ENCODE peak calls at places on chromosomes 12 and 14, in five cellular contexts. Z is IMR-90, J is heart left ventricle, B is stomach, Q is body of pancreas. M is an unnamed sample.
A peak's percentile ranks its signal among the peaks of the same experiment; 100 is the strongest.

GRCh38 chr14:67151082-67151666 is 38.1 kb upstream of the GARIN2 start:
- DNase-seq in J (no peak), Q (no peak), B (no peak), Z (no peak), M (no peak)

GRCh38 chr14:23883684-23884540 is 69.7 kb upstream of the DHRS4 start:
- DNase-seq in Q (no peak), Z (no peak), J (no peak), B (peak; percentile 32), M (no peak)

GRCh38 chr12:57521475-57522018 is 1.1 kb upstream of the MBD6 start:
- DNase-seq in Q (peak; percentile 57), J (peak; percentile 55), Z (peak; percentile 61), B (peak; percentile 48), M (peak; percentile 44)

GRCh38 chr14:97380539-97380941 is 583.4 kb downstream of the VRK1 start:
- DNase-seq in J (no peak), Q (no peak), Z (no peak), B (no peak), M (no peak)

GRCh38 chr12:30415777-30416176 is 279.9 kb downstream of the IPO8 start:
- DNase-seq in B (no peak), J (no peak), Z (no peak), Q (no peak), M (no peak)

GRCh38 chr12:115771065-115771464 is 506.4 kb downstream of the MED13L start:
- DNase-seq in Q (no peak), B (no peak), Z (no peak), J (no peak), M (no peak)

GRCh38 chr14:99159341-99160340 is 112.4 kb downstream of the BCL11B start:
- DNase-seq in B (peak; percentile 17), Z (no peak), Q (no peak), J (no peak), M (peak; percentile 36)

GRCh38 chr14:62185078-62185477 is 422.9 kb downstream of the SNAPC1 start:
- DNase-seq in B (no peak), Z (peak; percentile 18), Q (no peak), J (no peak), M (no peak)

GRCh38 chr12:62642509-62642908 is 175.9 kb downstream of the MON2 start:
- DNase-seq in B (no peak), Z (no peak), J (no peak), Q (no peak), M (no peak)

GRCh38 chr14:58071341-58071740 is 80.7 kb downstream of the ARMH4 start:
- DNase-seq in Z (no peak), Q (no peak), B (no peak), J (no peak), M (no peak)

GRCh38 chr12:11812558-11813421 is 163.3 kb downstream of the ETV6 start:
- DNase-seq in Z (peak; percentile 27), B (no peak), J (peak; percentile 65), Q (no peak), M (peak; percentile 55)

GRCh38 chr12:1845010-1845409 is 24.6 kb downstream of the LRTM2 start:
- DNase-seq in B (no peak), J (no peak), Z (no peak), Q (no peak), M (no peak)

GRCh38 chr12:50927766-50928224 is 24.5 kb upstream of the HIGD1C start:
- DNase-seq in Q (no peak), J (no peak), Z (no peak), B (no peak), M (no peak)

GRCh38 chr14:103530390-103530789 is 1.4 kb downstream of the TRMT61A start:
- DNase-seq in Z (peak; percentile 13), J (no peak), Q (no peak), B (no peak), M (no peak)

GRCh38 chr14:59278111-59278510 is 89.6 kb downstream of the DAAM1 start:
- DNase-seq in Q (no peak), B (no peak), J (no peak), Z (peak; percentile 94), M (no peak)

GRCh38 chr12:1811948-1812291 is 8.4 kb upstream of the LRTM2 start:
- DNase-seq in J (no peak), Q (no peak), Z (no peak), B (no peak), M (no peak)

GRCh38 chr12:1835178-1836131 is 15.1 kb downstream of the LRTM2 start:
- DNase-seq in B (no peak), Q (no peak), J (no peak), Z (no peak), M (no peak)

GRCh38 chr14:89317051-89317691 is 99.9 kb downstream of the FOXN3 start:
- DNase-seq in Q (no peak), Z (no peak), J (no peak), B (no peak), M (no peak)

GRCh38 chr12:71755146-71755892 is 656 bp downstream of the RAB21 start:
- DNase-seq in B (peak; percentile 46), Q (peak; percentile 42), Z (peak; percentile 73), J (no peak), M (peak; percentile 67)

GRCh38 chr12:27787559-27787958 is 7.5 kb upstream of the MANSC4 start:
- DNase-seq in Q (no peak), B (no peak), J (no peak), Z (peak; percentile 86), M (no peak)

GRCh38 chr14:48563465-48563864 is 888.1 kb upstream of the MDGA2 start:
- DNase-seq in Q (no peak), J (no peak), Z (peak; percentile 22), B (no peak), M (no peak)

GRCh38 chr12:50537538-50537919 is 32.7 kb downstream of the DIP2B start:
- DNase-seq in Q (no peak), B (no peak), Z (peak; percentile 85), J (no peak), M (no peak)

GRCh38 chr12:96249196-96250118 is 55.3 kb downstream of the ELK3 start:
- DNase-seq in Q (no peak), B (no peak), Z (peak; percentile 69), J (peak; percentile 73), M (no peak)

GRCh38 chr12:91778938-91779400 is 366.7 kb downstream of the BTG1 start:
- DNase-seq in J (no peak), Q (peak; percentile 10), B (peak; percentile 26), Z (peak; percentile 88), M (peak; percentile 79)

GRCh38 chr14:60067911-60068310 is 23.8 kb upstream of the PCNX4 start:
- DNase-seq in B (no peak), Z (no peak), Q (no peak), J (no peak), M (no peak)

GRCh38 chr12:78392918-78393317 is 471.7 kb upstream of the SYT1 start:
- DNase-seq in Q (no peak), J (no peak), Z (peak; percentile 30), B (no peak), M (no peak)

GRCh38 chr14:101470266-101470665 is 91.0 kb upstream of the DIO3 start:
- DNase-seq in Q (no peak), B (peak; percentile 14), J (no peak), Z (no peak), M (no peak)

GRCh38 chr14:52596861-52597260 is 44.2 kb downstream of the GPR137C start:
- DNase-seq in Q (no peak), J (no peak), B (no peak), Z (peak; percentile 1), M (no peak)

GRCh38 chr14:24368562-24369252 is 723 bp downstream of the NFATC4 start:
- DNase-seq in B (no peak), J (peak; percentile 49), Q (peak; percentile 46), Z (peak; percentile 74), M (no peak)

GRCh38 chr14:96268426-96269358 is 12.7 kb downstream of the BDKRB1 start:
- DNase-seq in J (no peak), Q (peak; percentile 65), Z (peak; percentile 99), B (no peak), M (no peak)

GRCh38 chr14:28773917-28774691 is 7.5 kb downstream of the FOXG1 start:
- DNase-seq in Q (no peak), Z (peak; percentile 30), J (no peak), B (no peak), M (no peak)

GRCh38 chr14:64696355-64696844 is 7.8 kb upstream of the PLEKHG3 start:
- DNase-seq in B (no peak), J (no peak), Z (no peak), Q (peak; percentile 19), M (no peak)

GRCh38 chr14:100762089-100762515 is 35.4 kb downstream of the DLK1 start:
- DNase-seq in B (no peak), Q (no peak), Z (peak; percentile 44), J (no peak), M (no peak)

GRCh38 chr14:23076785-23077408 is 18.0 kb downstream of the ACIN1 start:
- DNase-seq in Z (peak; percentile 47), J (no peak), B (no peak), Q (no peak), M (no peak)

GRCh38 chr12:108234155-108234554 is 105.0 kb downstream of the CMKLR1 start:
- DNase-seq in B (no peak), J (peak; percentile 26), Q (no peak), Z (no peak), M (no peak)

GRCh38 chr14:87461704-87462103 is 531.3 kb downstream of the GALC start:
- DNase-seq in J (no peak), Q (no peak), B (no peak), Z (no peak), M (no peak)
- H3K4me1 ChIP-seq in J (no peaks in the 10 kb centered on the region), Q (no peaks in the 10 kb centered on the region), B (no peaks in the 10 kb centered on the region), Z (no peaks in the 10 kb centered on the region), M (no peaks in the 10 kb centered on the region)

GRCh38 chr12:53956914-53957536 is 2.3 kb downstream of the HOXC12 start:
- DNase-seq in B (no peak), Q (no peak), J (no peak), Z (no peak), M (no peak)
- H3K27me3 ChIP-seq in B (peaks cover 100% of the 10 kb centered on the region), Q (peaks cover 82% of the 10 kb centered on the region), J (peaks cover 95% of the 10 kb centered on the region), Z (peaks cover 96% of the 10 kb centered on the region), M (no peaks in the 10 kb centered on the region)

GRCh38 chr14:35342160-35343010 is 50.2 kb downstream of the PSMA6 start:
- DNase-seq in B (peak; percentile 65), Z (peak; percentile 62), Q (peak; percentile 79), J (peak; percentile 61), M (no peak)
- TF ChIP-seq POLR2A in B (no peak), Z (no peak), Q (no peak), J (no peak), M (no peak)

GRCh38 chr12:132404435-132404855 is 75.1 kb upstream of the GALNT9 start:
- DNase-seq in Z (no peak), B (no peak), J (no peak), Q (no peak), M (no peak)
- H3K4me1 ChIP-seq in Z (no peaks in the 10 kb centered on the region), B (no peaks in the 10 kb centered on the region), J (no peaks in the 10 kb centered on the region), Q (no peaks in the 10 kb centered on the region), M (no peaks in the 10 kb centered on the region)

GRCh38 chr12:4909397-4909733 is 340 bp upstream of the KCNA1 start:
- DNase-seq in J (no peak), B (no peak), Q (no peak), Z (no peak), M (no peak)

GRCh38 chr12:4911316-4911994 is 1.8 kb downstream of the KCNA1 start:
- DNase-seq in Z (no peak), J (no peak), Q (no peak), B (no peak), M (no peak)

GRCh38 chr12:4910502-4911315 is 1.0 kb downstream of the KCNA1 start:
- DNase-seq in Z (no peak), J (no peak), B (no peak), Q (no peak), M (no peak)

GRCh38 chr12:4908694-4909396 is 860 bp upstream of the KCNA1 start:
- DNase-seq in B (no peak), Z (no peak), J (no peak), Q (no peak), M (no peak)

GRCh38 chr12:4909734-4910501 is at the start of gene KCNA1:
- DNase-seq in B (no peak), J (no peak), Q (no peak), Z (no peak), M (no peak)
- H3K27me3 ChIP-seq in B (peaks cover 53% of the 10 kb centered on the region), J (peaks cover 46% of the 10 kb centered on the region), Q (peaks cover 14% of the 10 kb centered on the region), Z (peaks cover 47% of the 10 kb centered on the region), M (no peaks in the 10 kb centered on the region)

M was measured in Peyer's patch.